ENCODE peak calls at places on chromosomes 4 and X, in six cellular contexts. N is K562, C is fibroblast of lung, U is neural progenitor cell, W is H1, R is keratinocyte. Q is an unnamed sample. For H4K20me1, the result is how much of the 10 kb centered on the place peaks cover.

GRCh38 chr4:175614880-175615279 is 197.2 kb downstream of the GPM6A start:
- DNase-seq in N (no peak), C (no peak), U (no peak), W (no peak), R (no peak), Q (no peak)

GRCh38 chrX:18983711-18984380 is at the start of gene PHKA2:
- DNase-seq in N (peak), C (no peak), U (no peak), W (no peak), R (no peak), Q (peak)

GRCh38 chr4:26263165-26263564 is 57.6 kb upstream of the RBPJ start:
- DNase-seq in N (peak), C (no peak), U (no peak), W (no peak), R (no peak), Q (no peak)

GRCh38 chrX:10158279-10158939 is 1.6 kb downstream of the CLCN4 start:
- DNase-seq in N (no peak), C (no peak), U (peak), W (no peak), R (no peak), Q (peak)

GRCh38 chr4:6892190-6892908 is 17.3 kb upstream of the TBC1D14 start:
- DNase-seq in N (peak), C (peak), U (peak), W (no peak), R (no peak), Q (no peak)

GRCh38 chr4:58166496-58166895 is 1056.3 kb upstream of the IGFBP7 start:
- DNase-seq in N (no peak), C (no peak), U (no peak), W (no peak), R (no peak), Q (no peak)

GRCh38 chrX:31423575-31424284 is 351.9 kb upstream of the FTHL17 start:
- DNase-seq in N (peak), C (peak), U (peak), W (peak), R (no peak), Q (peak)

GRCh38 chr4:127055349-127055748 is 577.4 kb upstream of the INTU start:
- DNase-seq in N (no peak), C (peak), U (no peak), W (no peak), R (no peak), Q (no peak)

GRCh38 chrX:118459494-118459893 is 36.1 kb upstream of the DOCK11 start:
- DNase-seq in N (peak), C (peak), U (peak), W (no peak), R (no peak), Q (peak)

GRCh38 chr4:71009796-71010588 is 16.5 kb downstream of the DCK start:
- DNase-seq in N (peak), C (peak), U (peak), W (no peak), R (no peak), Q (peak)

DNA sequence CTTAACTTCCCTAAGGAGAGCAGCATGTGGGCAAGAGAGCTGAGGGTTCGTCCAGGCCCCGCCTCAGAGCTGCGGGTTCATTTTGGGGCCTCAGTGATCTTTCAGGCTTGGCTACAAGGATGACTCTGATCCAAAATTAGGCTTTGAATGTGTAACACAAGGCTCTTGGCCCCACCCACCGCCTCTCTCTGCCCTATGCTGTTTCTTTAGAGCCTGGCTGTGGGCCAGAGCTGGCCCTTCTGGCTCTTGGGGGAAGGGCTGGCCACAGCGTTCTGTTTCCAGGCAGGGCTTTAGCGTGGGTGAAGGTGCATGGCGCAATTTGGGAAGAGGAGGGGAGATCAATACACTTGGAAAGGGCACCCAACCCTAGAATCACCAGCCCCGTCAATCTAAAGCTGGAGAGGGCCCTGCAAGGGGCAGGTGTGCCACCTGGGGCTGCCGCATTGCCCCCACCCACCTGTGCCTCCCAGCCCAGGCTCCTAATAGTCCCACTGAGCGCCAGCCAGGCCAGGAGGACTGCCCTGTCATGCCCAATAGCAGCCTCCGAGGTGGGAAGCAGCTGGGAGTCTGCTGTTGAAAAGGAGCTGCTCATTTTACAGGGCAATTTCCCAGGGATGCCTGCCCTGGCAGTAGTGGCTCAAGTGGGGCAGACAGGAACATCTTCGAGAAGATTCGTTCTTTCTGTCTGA is 84.5 kb upstream of the MAML3 start:
- DNase-seq in N (peak), C (peak), U (peak), W (no peak), R (no peak), Q (no peak)
- H3K4me3 ChIP-seq in N (no peak), C (no peak), U (peak), W (peak), R (no peak), Q (no peak)

GRCh38 chr4:145231906-145232700 is 51.7 kb upstream of the OTUD4 start:
- DNase-seq in N (no peak), C (peak), U (no peak), W (no peak), R (no peak), Q (no peak)

GRCh38 chr4:145234086-145234694 is 53.8 kb upstream of the OTUD4 start:
- DNase-seq in N (peak), C (peak), U (peak), W (peak), R (peak), Q (peak)

DNA sequence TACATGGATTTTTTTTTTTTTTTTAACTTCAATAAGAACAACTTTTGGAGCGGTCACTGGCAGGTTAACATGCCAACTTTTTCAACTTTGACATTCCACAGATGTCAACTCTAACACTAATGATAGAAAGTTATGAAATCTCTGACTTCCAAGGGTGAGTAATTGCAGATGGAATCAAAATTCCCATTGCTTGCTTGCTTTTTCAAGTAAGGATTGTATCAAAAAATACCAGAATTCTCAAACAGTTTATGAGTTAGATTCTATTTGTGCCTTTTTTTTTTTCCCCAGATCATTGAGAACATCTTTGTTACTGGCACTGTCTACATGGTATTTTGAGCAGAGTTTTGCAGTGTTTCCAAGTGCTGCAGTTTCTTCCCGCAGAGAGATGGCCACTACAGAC is 50.3 kb upstream of the OTUD4 start:
- DNase-seq in N (no peak), C (peak), U (no peak), W (no peak), R (no peak), Q (no peak)
- TF ChIP-seq EZH2 in N (no peak), C (no peak), U (no peak), W (no peak), R (no peak), Q (no peak)

DNA sequence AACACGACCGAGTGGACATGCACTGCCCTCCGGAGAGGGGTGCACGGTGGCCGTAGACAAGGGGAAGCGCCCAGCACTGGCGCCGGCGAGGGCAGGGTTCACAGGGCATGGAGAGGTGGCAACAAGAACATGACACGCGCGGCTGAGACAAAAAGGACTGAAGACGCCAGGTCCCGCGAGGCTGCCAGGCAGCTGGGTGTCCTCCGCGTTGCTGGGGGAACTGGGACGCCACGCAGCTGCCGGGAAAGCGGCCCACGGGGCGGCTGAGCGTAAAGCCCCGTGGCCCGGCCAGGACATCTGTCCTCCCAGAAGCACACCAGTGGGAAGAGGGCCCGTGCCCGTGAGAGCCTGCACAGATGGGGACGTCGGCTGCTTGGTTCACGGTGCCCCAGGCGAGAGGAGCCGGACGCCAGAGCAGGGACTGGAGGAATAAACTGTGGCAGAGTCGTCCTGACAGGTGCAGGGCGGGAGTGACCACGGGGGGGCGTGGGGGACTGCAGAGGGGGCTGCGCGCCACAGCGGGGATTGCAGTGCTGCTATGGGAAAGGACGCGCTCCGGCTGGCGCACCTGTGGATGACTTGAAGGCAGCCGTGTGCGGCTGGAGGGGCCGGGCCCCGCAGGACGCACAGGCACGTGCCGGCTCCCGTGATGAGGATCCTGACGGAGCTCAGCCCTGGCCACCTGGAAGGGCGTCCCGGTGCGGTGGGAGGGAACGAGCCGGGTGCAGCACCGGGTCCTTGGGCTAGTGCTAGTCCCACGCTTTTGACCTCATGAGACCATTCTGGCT is 32.1 kb upstream of the GTPBP6 start:
- DNase-seq in N (no peak), C (no peak), U (no peak), W (no peak), R (no peak), Q (no peak)
- H4K20me1 ChIP-seq in N (under half), C (under half), U (under half), W (under half), R (under half), Q (under half)

DNA sequence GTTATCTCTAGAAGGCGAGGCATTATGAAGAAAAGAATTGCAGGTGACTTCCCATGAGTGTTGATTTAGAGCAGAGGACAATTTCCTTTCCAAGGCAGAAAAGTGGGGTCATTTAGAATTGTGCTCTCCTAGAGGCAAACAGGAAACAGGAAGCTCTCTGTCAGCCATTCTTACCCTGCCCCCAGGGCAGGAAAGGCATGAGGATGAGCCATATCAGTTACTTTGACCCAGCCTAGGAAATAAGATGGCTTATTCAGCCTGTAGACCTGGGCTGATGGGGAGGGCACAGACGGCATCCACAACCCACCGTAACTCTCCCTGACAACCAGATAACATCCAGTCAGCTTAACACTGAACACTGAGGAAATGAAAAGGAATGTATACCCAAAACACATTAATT is 88.8 kb upstream of the KDR start:
- DNase-seq in N (no peak), C (no peak), U (no peak), W (no peak), R (no peak), Q (no peak)
- H3K4me3 ChIP-seq in N (no peak), C (no peak), U (no peak), W (no peak), R (no peak), Q (no peak)

Q was measured in PC-9.